ENCODE peak calls at places on chromosomes 13 and 19, in four cellular contexts. One of them, this sample, is unnamed. For H3K27me3, the result is how much of the 10 kb centered on the place peaks cover.

GRCh38 chr19:33387351-33388230 is 14.1 kb downstream of the CEBPG start:
- DNase-seq in naive thymus-derived CD4-positive, alpha-beta T cell: no peak
- DNase-seq in GM23338: no peak
- DNase-seq in upper lobe of right lung: no peak
- DNase-seq in this sample: peak

GRCh38 chr19:38508507-38508906 is 75.0 kb downstream of the RYR1 start:
- DNase-seq in upper lobe of right lung: no peak
- DNase-seq in naive thymus-derived CD4-positive, alpha-beta T cell: no peak
- DNase-seq in GM23338: no peak
- DNase-seq in this sample: no peak

GRCh38 chr13:85236431-85236830 is 562.8 kb downstream of the SLITRK6 start:
- DNase-seq in GM23338: no peak
- DNase-seq in upper lobe of right lung: no peak
- DNase-seq in naive thymus-derived CD4-positive, alpha-beta T cell: no peak
- DNase-seq in this sample: no peak

GRCh38 chr13:46751811-46752635 is 44.9 kb downstream of the ESD start:
- DNase-seq in GM23338: peak
- DNase-seq in naive thymus-derived CD4-positive, alpha-beta T cell: peak
- DNase-seq in upper lobe of right lung: no peak
- DNase-seq in this sample: no peak

GRCh38 chr19:31338069-31338767 is 11.0 kb downstream of the TSHZ3 start:
- DNase-seq in upper lobe of right lung: no peak
- DNase-seq in naive thymus-derived CD4-positive, alpha-beta T cell: no peak
- DNase-seq in GM23338: peak
- DNase-seq in this sample: peak

GRCh38 chr13:102729560-102730275 is 34.9 kb upstream of the METTL21C start:
- DNase-seq in GM23338: peak
- DNase-seq in naive thymus-derived CD4-positive, alpha-beta T cell: no peak
- DNase-seq in upper lobe of right lung: no peak
- DNase-seq in this sample: no peak

GRCh38 chr13:32347651-32348050 is 32.3 kb downstream of the BRCA2 start:
- DNase-seq in GM23338: no peak
- DNase-seq in naive thymus-derived CD4-positive, alpha-beta T cell: no peak
- DNase-seq in upper lobe of right lung: no peak
- DNase-seq in this sample: no peak

GRCh38 chr13:37616131-37616530 is 17.6 kb upstream of the POSTN start:
- DNase-seq in upper lobe of right lung: no peak
- DNase-seq in GM23338: no peak
- DNase-seq in naive thymus-derived CD4-positive, alpha-beta T cell: no peak
- DNase-seq in this sample: no peak

GRCh38 chr13:73695325-73695724 is 438.9 kb downstream of the KLF12 start:
- DNase-seq in upper lobe of right lung: no peak
- DNase-seq in GM23338: no peak
- DNase-seq in naive thymus-derived CD4-positive, alpha-beta T cell: no peak
- DNase-seq in this sample: no peak

GRCh38 chr13:85386424-85386823 is 412.8 kb downstream of the SLITRK6 start:
- DNase-seq in upper lobe of right lung: no peak
- DNase-seq in GM23338: no peak
- DNase-seq in naive thymus-derived CD4-positive, alpha-beta T cell: no peak
- DNase-seq in this sample: no peak

GRCh38 chr19:3413796-3414327 is 47.5 kb downstream of the NFIC start:
- DNase-seq in upper lobe of right lung: no peak
- DNase-seq in GM23338: no peak
- DNase-seq in naive thymus-derived CD4-positive, alpha-beta T cell: no peak
- DNase-seq in this sample: peak

GRCh38 chr19:30564551-30565011 is 192.4 kb downstream of the ZNF536 start:
- DNase-seq in naive thymus-derived CD4-positive, alpha-beta T cell: no peak
- DNase-seq in GM23338: peak
- DNase-seq in upper lobe of right lung: no peak
- DNase-seq in this sample: peak

GRCh38 chr13:31088826-31089420 is 72.8 kb downstream of the HSPH1 start:
- DNase-seq in naive thymus-derived CD4-positive, alpha-beta T cell: no peak
- DNase-seq in GM23338: no peak
- DNase-seq in upper lobe of right lung: no peak
- DNase-seq in this sample: no peak

GRCh38 chr13:21130116-21130515 is 46.2 kb downstream of the SKA3 start:
- DNase-seq in naive thymus-derived CD4-positive, alpha-beta T cell: no peak
- DNase-seq in upper lobe of right lung: no peak
- DNase-seq in GM23338: no peak
- DNase-seq in this sample: no peak

GRCh38 chr19:12156254-12157058 is at the start of gene ZNF625:
- DNase-seq in GM23338: peak
- DNase-seq in upper lobe of right lung: peak
- DNase-seq in naive thymus-derived CD4-positive, alpha-beta T cell: no peak
- DNase-seq in this sample: peak

GRCh38 chr19:8110931-8111330 is 38.5 kb downstream of the FBN3 start:
- DNase-seq in naive thymus-derived CD4-positive, alpha-beta T cell: no peak
- DNase-seq in upper lobe of right lung: no peak
- DNase-seq in GM23338: no peak
- DNase-seq in this sample: no peak

GRCh38 chr13:57666131-57666530 is 34.6 kb downstream of the PCDH17 start:
- DNase-seq in upper lobe of right lung: no peak
- DNase-seq in GM23338: no peak
- DNase-seq in naive thymus-derived CD4-positive, alpha-beta T cell: no peak
- DNase-seq in this sample: no peak

GRCh38 chr19:46542428-46543230 is 47.0 kb upstream of the PNMA8B start:
- DNase-seq in GM23338: peak
- DNase-seq in upper lobe of right lung: peak
- DNase-seq in naive thymus-derived CD4-positive, alpha-beta T cell: peak
- DNase-seq in this sample: peak

GRCh38 chr13:35630551-35631275 is 154.2 kb upstream of the MAB21L1 start:
- DNase-seq in GM23338: peak
- DNase-seq in naive thymus-derived CD4-positive, alpha-beta T cell: no peak
- DNase-seq in upper lobe of right lung: no peak
- DNase-seq in this sample: peak

GRCh38 chr13:107743983-107744382 is 471.4 kb downstream of the LIG4 start:
- DNase-seq in GM23338: no peak
- DNase-seq in naive thymus-derived CD4-positive, alpha-beta T cell: no peak
- DNase-seq in upper lobe of right lung: no peak
- DNase-seq in this sample: no peak

GRCh38 chr13:110261166-110262081 is 45.5 kb downstream of the COL4A1 start:
- DNase-seq in upper lobe of right lung: no peak
- DNase-seq in GM23338: peak
- DNase-seq in naive thymus-derived CD4-positive, alpha-beta T cell: no peak
- DNase-seq in this sample: peak

GRCh38 chr19:3519126-3519525 is 13.0 kb downstream of the FZR1 start:
- DNase-seq in naive thymus-derived CD4-positive, alpha-beta T cell: no peak
- DNase-seq in GM23338: no peak
- DNase-seq in upper lobe of right lung: no peak
- DNase-seq in this sample: peak

GRCh38 chr19:45094707-45095106 is 1.7 kb downstream of the PPP1R37 start:
- DNase-seq in upper lobe of right lung: no peak
- DNase-seq in GM23338: no peak
- DNase-seq in naive thymus-derived CD4-positive, alpha-beta T cell: no peak
- DNase-seq in this sample: no peak
- H3K4me3 ChIP-seq in upper lobe of right lung: no peak
- H3K4me3 ChIP-seq in GM23338: peak
- H3K4me3 ChIP-seq in naive thymus-derived CD4-positive, alpha-beta T cell: no peak
- H3K4me3 ChIP-seq in this sample: no peak

GRCh38 chr13:112891477-112892401 is 77.3 kb upstream of the MCF2L start:
- DNase-seq in upper lobe of right lung: no peak
- DNase-seq in naive thymus-derived CD4-positive, alpha-beta T cell: no peak
- DNase-seq in GM23338: peak
- DNase-seq in this sample: peak

GRCh38 chr13:112893570-112894422 is 75.2 kb upstream of the MCF2L start:
- DNase-seq in GM23338: peak
- DNase-seq in upper lobe of right lung: no peak
- DNase-seq in naive thymus-derived CD4-positive, alpha-beta T cell: peak
- DNase-seq in this sample: peak

GRCh38 chr13:112894423-112894672 is 74.7 kb upstream of the MCF2L start:
- DNase-seq in naive thymus-derived CD4-positive, alpha-beta T cell: no peak
- DNase-seq in GM23338: no peak
- DNase-seq in upper lobe of right lung: no peak
- DNase-seq in this sample: no peak

GRCh38 chr13:112894673-112895481 is 74.1 kb upstream of the MCF2L start:
- DNase-seq in GM23338: peak
- DNase-seq in upper lobe of right lung: no peak
- DNase-seq in naive thymus-derived CD4-positive, alpha-beta T cell: no peak
- DNase-seq in this sample: peak

GRCh38 chr13:112892759-112893569 is 76.0 kb upstream of the MCF2L start:
- DNase-seq in GM23338: no peak
- DNase-seq in upper lobe of right lung: no peak
- DNase-seq in naive thymus-derived CD4-positive, alpha-beta T cell: no peak
- DNase-seq in this sample: no peak
- H3K27me3 ChIP-seq in GM23338: under half
- H3K27me3 ChIP-seq in upper lobe of right lung: under half
- H3K27me3 ChIP-seq in naive thymus-derived CD4-positive, alpha-beta T cell: under half
- H3K27me3 ChIP-seq in this sample: under half

DNA sequence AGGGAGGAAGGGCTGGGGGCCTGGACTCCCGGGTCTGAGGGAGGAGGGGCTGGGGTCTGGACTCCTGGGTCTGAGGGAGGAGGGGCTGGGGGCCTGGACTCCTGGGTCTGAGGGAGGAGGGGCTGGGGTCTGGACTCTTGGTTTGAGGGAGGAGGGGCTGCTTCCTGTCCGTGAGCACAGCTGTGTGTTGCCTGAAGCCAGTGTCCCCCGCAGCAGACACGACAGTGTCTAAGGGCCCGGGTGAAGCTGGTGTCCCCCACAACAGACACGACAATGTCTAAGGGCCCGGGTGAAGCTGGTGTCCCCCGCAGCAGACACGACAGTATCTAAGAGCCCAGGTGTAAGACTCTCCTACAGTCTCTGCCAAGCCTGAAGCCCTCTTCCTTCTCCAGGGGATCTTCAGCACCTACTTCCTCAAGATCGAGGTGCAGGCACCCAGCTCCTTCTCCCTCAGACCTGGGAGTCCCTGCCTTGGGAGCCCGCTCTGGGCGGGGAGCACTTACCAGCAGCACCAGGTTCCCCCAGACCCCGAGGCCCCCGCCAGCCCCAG is 346 bp downstream of the PTPRH start:
- DNase-seq in GM23338: no peak
- DNase-seq in upper lobe of right lung: no peak
- DNase-seq in naive thymus-derived CD4-positive, alpha-beta T cell: no peak
- DNase-seq in this sample: peak
- H3K4me3 ChIP-seq in GM23338: no peak
- H3K4me3 ChIP-seq in upper lobe of right lung: no peak
- H3K4me3 ChIP-seq in naive thymus-derived CD4-positive, alpha-beta T cell: no peak
- H3K4me3 ChIP-seq in this sample: no peak

DNA sequence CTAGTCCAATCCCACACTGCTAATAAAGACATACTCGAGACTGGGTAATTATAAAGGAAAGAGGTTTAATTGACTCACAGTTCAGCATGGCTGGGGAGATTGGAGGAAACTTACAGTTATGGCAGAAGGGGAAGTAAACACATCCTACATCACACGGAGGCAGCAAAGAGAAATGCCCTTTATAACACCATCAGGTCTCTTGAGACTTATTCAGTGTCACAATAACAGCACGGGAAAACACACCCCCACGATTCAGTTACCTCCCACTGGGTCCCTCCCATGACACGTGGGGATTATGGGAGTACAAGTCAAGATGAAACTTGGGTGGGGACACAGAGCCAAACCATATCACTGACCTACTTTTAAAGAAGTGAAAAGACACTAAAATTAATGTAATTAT is 1130.4 kb upstream of the SLC10A2 start:
- DNase-seq in upper lobe of right lung: no peak
- DNase-seq in GM23338: no peak
- DNase-seq in naive thymus-derived CD4-positive, alpha-beta T cell: no peak
- DNase-seq in this sample: no peak
- H3K27me3 ChIP-seq in upper lobe of right lung: under half
- H3K27me3 ChIP-seq in GM23338: under half
- H3K27me3 ChIP-seq in naive thymus-derived CD4-positive, alpha-beta T cell: under half
- H3K27me3 ChIP-seq in this sample: under half

GRCh38 chr19:44774614-44775013 is 3.1 kb upstream of the CBLC start:
- DNase-seq in naive thymus-derived CD4-positive, alpha-beta T cell: no peak
- DNase-seq in upper lobe of right lung: no peak
- DNase-seq in GM23338: no peak
- DNase-seq in this sample: no peak
- H3K4me3 ChIP-seq in naive thymus-derived CD4-positive, alpha-beta T cell: no peak
- H3K4me3 ChIP-seq in upper lobe of right lung: no peak
- H3K4me3 ChIP-seq in GM23338: no peak
- H3K4me3 ChIP-seq in this sample: no peak

GRCh38 chr19:50922316-50922853 is 11.2 kb upstream of the KLK4 start:
- DNase-seq in upper lobe of right lung: peak
- DNase-seq in GM23338: peak
- DNase-seq in naive thymus-derived CD4-positive, alpha-beta T cell: peak
- DNase-seq in this sample: peak
- H3K27me3 ChIP-seq in upper lobe of right lung: under half
- H3K27me3 ChIP-seq in GM23338: under half
- H3K27me3 ChIP-seq in naive thymus-derived CD4-positive, alpha-beta T cell: under half
- H3K27me3 ChIP-seq in this sample: under half

DNA sequence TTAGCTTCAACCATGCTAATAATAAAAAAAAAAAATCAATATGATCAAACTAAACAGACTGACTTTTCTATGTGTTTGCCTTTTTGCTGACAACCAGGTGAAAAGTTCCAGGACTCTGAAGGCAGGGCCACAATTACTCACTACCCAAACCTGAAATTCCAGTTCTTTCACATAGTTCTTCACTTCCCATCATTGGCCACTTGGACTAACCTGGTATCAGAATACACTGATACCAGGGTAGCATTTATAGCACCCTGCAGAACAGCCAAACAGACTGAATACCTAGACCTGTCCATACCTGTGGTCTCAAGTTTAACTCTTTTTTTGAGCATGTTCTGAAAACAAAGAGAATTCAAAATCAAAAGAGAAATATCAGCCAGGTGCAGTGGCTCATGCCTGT is 25.1 kb downstream of the ELF1 start:
- DNase-seq in upper lobe of right lung: no peak
- DNase-seq in naive thymus-derived CD4-positive, alpha-beta T cell: no peak
- DNase-seq in GM23338: peak
- DNase-seq in this sample: peak
- H3K4me3 ChIP-seq in upper lobe of right lung: no peak
- H3K4me3 ChIP-seq in naive thymus-derived CD4-positive, alpha-beta T cell: no peak
- H3K4me3 ChIP-seq in GM23338: no peak
- H3K4me3 ChIP-seq in this sample: no peak

GRCh38 chr19:42424712-42425131 is 2.5 kb downstream of the LIPE start:
- DNase-seq in upper lobe of right lung: peak
- DNase-seq in naive thymus-derived CD4-positive, alpha-beta T cell: no peak
- DNase-seq in GM23338: peak
- DNase-seq in this sample: peak
- H3K27me3 ChIP-seq in upper lobe of right lung: under half
- H3K27me3 ChIP-seq in naive thymus-derived CD4-positive, alpha-beta T cell: under half
- H3K27me3 ChIP-seq in GM23338: half or more
- H3K27me3 ChIP-seq in this sample: under half